ENCODE peak calls at places on chromosomes 16 and 17, in seven cellular contexts. X is PC-3, F is GM23248, O is colonic mucosa, S is fibroblast of lung, Y is HepG2, Z is kidney. V is an unnamed sample. For H3K36me3, the result is how much of the 10 kb centered on the place peaks cover.

GRCh38 chr17:50950002-50950877 is 84.1 kb upstream of the TOB1 start:
- DNase-seq in X (peak), F (peak), O (peak), S (peak), Y (peak), Z (peak), V (peak)

GRCh38 chr16:64784635-64785034 is 337.2 kb downstream of the CDH11 start:
- DNase-seq in X (no peak), F (no peak), O (no peak), S (peak), Y (no peak), Z (no peak), V (no peak)

GRCh38 chr17:17108681-17109049 is 66.4 kb downstream of the MPRIP start:
- DNase-seq in X (no peak), F (peak), O (peak), S (no peak), Y (no peak), Z (peak), V (peak)

GRCh38 chr17:81966343-81967243 is 5.6 kb upstream of the NOTUM start:
- DNase-seq in X (no peak), F (no peak), O (peak), S (no peak), Y (peak), Z (peak), V (peak)

GRCh38 chr17:70408768-70409167 is 239.4 kb downstream of the KCNJ2 start:
- DNase-seq in X (no peak), F (no peak), O (no peak), S (no peak), Y (no peak), Z (no peak), V (no peak)

GRCh38 chr16:1634541-1634940 is 22.4 kb downstream of the CRAMP1 start:
- DNase-seq in X (no peak), F (no peak), O (no peak), S (no peak), Y (no peak), Z (no peak), V (no peak)

GRCh38 chr16:86515420-86515779 is 5.1 kb downstream of the FOXF1 start:
- DNase-seq in X (no peak), F (no peak), O (no peak), S (peak), Y (no peak), Z (no peak), V (peak)

GRCh38 chr17:78133971-78134898 is 3.7 kb downstream of the TMC8 start:
- DNase-seq in X (peak), F (peak), O (peak), S (no peak), Y (peak), Z (peak), V (peak)

GRCh38 chr16:12538667-12539081 is 265.0 kb downstream of the CPPED1 start:
- DNase-seq in X (no peak), F (no peak), O (no peak), S (peak), Y (no peak), Z (no peak), V (no peak)

GRCh38 chr16:64133396-64133795 is 988.5 kb downstream of the CDH11 start:
- DNase-seq in X (no peak), F (no peak), O (no peak), S (no peak), Y (no peak), Z (no peak), V (no peak)

GRCh38 chr17:31494259-31495048 is 103.0 kb downstream of the RAB11FIP4 start:
- DNase-seq in X (no peak), F (no peak), O (peak), S (no peak), Y (no peak), Z (peak), V (no peak)

GRCh38 chr16:23869052-23869451 is 33.3 kb downstream of the PRKCB start:
- DNase-seq in X (no peak), F (no peak), O (no peak), S (no peak), Y (no peak), Z (no peak), V (no peak)

GRCh38 chr16:19745286-19746018 is 27.4 kb downstream of the IQCK start:
- DNase-seq in X (peak), F (peak), O (no peak), S (peak), Y (no peak), Z (no peak), V (no peak)

GRCh38 chr17:82283208-82283749 is 9.8 kb upstream of the CSNK1D start:
- DNase-seq in X (peak), F (peak), O (no peak), S (peak), Y (no peak), Z (peak), V (no peak)

GRCh38 chr16:1729445-1729844 is 23.4 kb downstream of the MAPK8IP3 start:
- DNase-seq in X (no peak), F (no peak), O (no peak), S (no peak), Y (no peak), Z (no peak), V (no peak)

GRCh38 chr17:64173646-64174045 is 43.7 kb upstream of the ERN1 start:
- DNase-seq in X (no peak), F (no peak), O (no peak), S (no peak), Y (no peak), Z (no peak), V (peak)

GRCh38 chr16:74837056-74837455 is 62.4 kb upstream of the FA2H start:
- DNase-seq in X (no peak), F (no peak), O (no peak), S (no peak), Y (no peak), Z (no peak), V (no peak)

GRCh38 chr16:84475643-84476240 is 28.7 kb downstream of the MEAK7 start:
- DNase-seq in X (peak), F (no peak), O (no peak), S (no peak), Y (peak), Z (no peak), V (no peak)

GRCh38 chr17:17186551-17187505 is 19.3 kb downstream of the PLD6 start:
- DNase-seq in X (no peak), F (no peak), O (no peak), S (peak), Y (no peak), Z (no peak), V (peak)

DNA sequence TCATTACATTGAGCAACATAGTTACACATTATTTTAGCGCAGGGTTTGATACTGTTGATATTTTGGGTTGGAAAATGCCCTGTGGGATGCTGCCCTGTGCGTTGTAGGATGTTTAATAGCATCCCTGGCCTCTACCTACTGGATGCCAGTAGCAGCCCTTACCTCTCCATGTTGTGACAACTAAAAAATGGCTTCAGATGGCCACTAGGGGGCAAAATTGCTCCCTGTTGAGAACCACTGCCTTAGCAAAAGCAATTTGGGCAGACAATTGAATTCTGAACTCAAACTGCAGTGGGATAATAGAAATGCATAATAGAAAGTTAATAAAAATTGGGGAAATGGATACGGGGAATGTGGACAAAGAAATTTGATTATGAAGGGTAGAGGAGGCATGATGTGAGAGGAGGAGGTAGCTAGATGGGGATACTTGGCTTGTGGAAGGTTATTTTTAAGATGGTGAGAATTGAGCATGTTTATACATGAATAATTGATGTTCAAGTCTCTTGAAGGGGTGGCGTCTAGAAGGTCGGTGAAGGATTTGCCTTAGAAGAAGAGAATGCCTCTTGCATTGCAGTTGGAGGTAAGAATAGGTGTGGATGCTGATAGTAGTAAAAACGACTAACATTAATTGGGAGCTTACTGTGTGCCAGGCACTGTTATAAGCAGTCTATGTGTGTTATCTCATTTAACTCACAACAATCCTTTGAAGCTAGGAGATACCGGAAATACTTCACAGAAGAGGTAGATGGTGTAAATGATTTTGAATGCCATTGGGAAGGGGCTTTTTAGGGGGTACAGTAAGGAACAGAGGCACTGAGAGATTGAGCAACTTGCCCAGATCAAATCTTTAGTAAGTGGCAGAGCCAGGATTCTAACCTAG is 19.0 kb downstream of the HEATR9 start:
- DNase-seq in X (peak), F (peak), O (peak), S (peak), Y (peak), Z (no peak), V (peak)
- H3K36me3 ChIP-seq in X (under half), F (under half), O (under half), S (under half), Y (under half), Z (under half), V (half or more)

DNA sequence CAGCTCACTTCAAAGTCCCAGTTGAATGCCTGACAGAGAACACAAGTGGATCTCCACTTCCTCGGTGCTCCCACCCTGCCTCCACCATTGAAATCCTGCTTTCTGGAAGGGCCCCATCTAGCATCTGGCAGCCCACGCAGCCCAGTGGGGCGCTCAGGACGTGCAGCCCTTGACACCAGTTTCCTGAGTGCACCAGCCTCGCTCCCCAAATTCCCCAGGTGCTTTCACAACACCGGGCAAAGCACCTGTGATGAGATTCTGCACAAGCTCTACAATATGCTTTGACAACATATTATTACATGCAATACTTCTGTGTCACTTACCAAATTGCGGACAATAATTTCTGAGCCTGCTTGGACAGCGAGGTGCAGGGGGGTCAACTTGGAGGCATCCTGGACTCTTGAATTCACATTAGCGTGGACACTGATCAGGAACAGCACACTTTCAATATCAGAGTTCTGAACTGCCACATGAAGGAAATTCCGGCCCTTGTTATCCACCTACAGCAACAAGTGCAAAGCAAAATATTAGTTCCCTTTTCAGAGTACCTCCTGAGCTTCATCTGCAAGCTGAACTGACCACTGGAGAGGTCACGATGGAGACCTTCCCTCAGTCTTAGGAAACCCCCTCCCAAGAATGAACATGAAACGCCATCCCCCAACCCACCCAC is 33.9 kb downstream of the CYB5D2 start:
- DNase-seq in X (no peak), F (no peak), O (no peak), S (no peak), Y (no peak), Z (peak), V (no peak)
- H3K9ac ChIP-seq in X (no peak), F (no peak), O (no peak), S (no peak), Y (no peak), Z (no peak), V (no peak)

DNA sequence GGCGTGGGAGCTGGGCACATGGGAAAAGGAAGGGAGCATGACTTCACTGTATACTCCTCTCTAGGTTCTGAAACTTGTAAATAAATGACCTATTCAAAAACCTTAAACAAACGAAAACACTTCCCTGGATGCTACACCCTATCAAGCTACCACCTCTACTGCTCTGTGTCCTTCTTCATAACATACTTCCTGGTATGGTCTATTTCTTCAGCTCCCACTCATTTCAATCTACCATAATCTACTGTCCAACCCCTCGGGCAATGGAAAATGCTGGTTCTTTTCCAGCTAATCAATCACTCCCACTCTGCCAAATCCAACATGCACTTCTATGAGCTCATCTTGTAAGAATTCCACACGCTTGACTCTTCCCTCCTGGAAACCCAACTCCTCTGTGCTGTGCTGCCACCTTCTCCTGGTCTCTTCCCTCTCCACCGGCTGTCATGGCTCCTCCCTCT is 42.4 kb downstream of the AMFR start:
- DNase-seq in X (peak), F (peak), O (no peak), S (peak), Y (peak), Z (no peak), V (no peak)
- H3K36me3 ChIP-seq in X (under half), F (under half), O (under half), S (under half), Y (half or more), Z (under half), V (half or more)

GRCh38 chr16:24915019-24915418 is 69.3 kb downstream of the SLC5A11 start:
- DNase-seq in X (no peak), F (no peak), O (no peak), S (no peak), Y (no peak), Z (no peak), V (no peak)
- H3K9ac ChIP-seq in X (no peak), F (no peak), O (no peak), S (no peak), Y (no peak), Z (no peak), V (no peak)

DNA sequence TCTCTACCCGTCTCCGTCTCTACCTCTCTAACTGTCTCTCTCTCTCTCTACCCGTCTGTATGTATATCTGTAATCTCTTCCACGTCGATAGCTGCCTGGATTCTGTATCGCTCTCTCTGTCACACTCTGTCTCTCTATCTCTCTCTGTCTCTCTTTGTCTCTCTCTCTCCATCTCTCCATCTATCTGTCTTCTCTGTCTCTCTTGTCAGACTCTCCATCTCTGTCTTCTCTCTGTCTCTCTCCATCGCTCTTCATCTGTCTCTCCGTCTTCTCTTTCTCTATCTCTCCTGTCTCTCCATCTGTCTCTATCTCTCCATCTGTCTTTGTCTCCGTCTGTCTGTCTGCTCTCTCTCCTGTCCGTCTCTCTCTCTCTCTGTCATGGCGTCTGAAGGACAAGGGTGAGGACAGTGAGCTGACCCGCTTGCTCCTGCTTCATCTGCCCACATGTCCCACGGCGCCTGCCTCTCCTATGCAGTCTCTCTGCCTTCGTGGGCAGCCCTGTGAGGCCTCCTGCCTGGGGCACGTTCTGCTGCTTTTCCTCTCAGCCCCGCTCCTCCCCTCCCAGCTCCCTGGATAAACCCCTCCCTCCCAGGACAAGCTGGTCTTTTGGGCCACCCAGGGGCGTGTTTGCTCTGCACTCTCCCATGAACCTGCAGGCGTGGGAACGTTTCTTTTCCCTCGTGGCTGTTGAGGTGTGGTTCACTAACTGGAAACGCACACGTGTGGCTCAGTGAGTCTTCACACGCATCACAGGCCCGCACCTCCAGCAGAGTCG is 18.9 kb downstream of the ACSF3 start:
- DNase-seq in X (no peak), F (no peak), O (no peak), S (no peak), Y (no peak), Z (peak), V (no peak)
- H3K36me3 ChIP-seq in X (under half), F (under half), O (under half), S (under half), Y (half or more), Z (under half), V (half or more)

DNA sequence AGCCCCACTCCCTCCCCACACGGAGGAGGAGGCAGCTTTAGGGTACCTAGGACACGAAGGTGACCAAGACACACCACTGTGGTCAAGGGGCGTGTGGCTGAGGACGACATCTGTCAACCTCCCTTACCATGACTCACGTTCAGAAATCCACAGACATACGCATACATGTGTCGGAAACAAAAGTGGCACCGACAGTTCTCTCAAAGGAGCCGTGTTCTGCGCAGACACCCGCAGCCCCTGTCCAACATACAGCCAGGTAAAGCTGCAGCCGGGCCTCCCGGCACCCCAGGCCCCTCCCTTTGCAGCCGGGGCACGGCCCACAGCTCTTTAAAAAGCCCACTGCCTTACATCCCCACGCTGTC is 40.4 kb upstream of the KLHDC4 start:
- DNase-seq in X (peak), F (peak), O (no peak), S (peak), Y (no peak), Z (no peak), V (no peak)
- H3K9ac ChIP-seq in X (peak), F (peak), O (peak), S (peak), Y (peak), Z (no peak), V (no peak)

GRCh38 chr16:3737181-3737580 is 19.9 kb upstream of the TRAP1 start:
- DNase-seq in X (no peak), F (no peak), O (no peak), S (no peak), Y (no peak), Z (peak), V (no peak)
- H3K36me3 ChIP-seq in X (under half), F (half or more), O (under half), S (half or more), Y (half or more), Z (half or more), V (half or more)